ENCODE peak calls at places on chromosomes 7 and 10, in six cellular contexts. P is stimulated activated CD8-positive, alpha-beta memory T cell treated with anti-CD3 and anti-CD28 coated beads, Interleukin-4, amount 100 ng/mL, for 4 hours; D is bronchial epithelial cell; U is neural progenitor cell; L is NCI-H1436; W is NT2/D1. E is an unnamed sample.
A peak's percentile ranks its signal among the peaks of the same experiment; 100 is the strongest.

GRCh38 chr7:5701085-5701914 is 80.2 kb downstream of the RNF216 start:
- DNase-seq in L (no peak), W (no peak), D (peak; percentile 84), P (peak; percentile 33), U (no peak), E (peak; percentile 51)

GRCh38 chr7:29287366-29287765 is 92.8 kb downstream of the CHN2 start:
- DNase-seq in L (no peak), W (no peak), D (peak; percentile 96), U (no peak), P (no peak), E (peak; percentile 88)

GRCh38 chr7:73774923-73775322 is 4.9 kb upstream of the CLDN3 start:
- DNase-seq in L (peak; percentile 49), W (no peak), U (no peak), D (peak; percentile 13), P (no peak), E (peak; percentile 27)

GRCh38 chr10:58985216-58985615 is 191.2 kb upstream of the PHYHIPL start:
- DNase-seq in D (no peak), U (no peak), W (no peak), L (no peak), P (no peak), E (no peak)

GRCh38 chr10:75111367-75111905 is at the start of gene SAMD8:
- DNase-seq in D (peak; percentile 82), L (peak; percentile 92), W (peak; percentile 89), U (peak; percentile 98), P (peak; percentile 92), E (peak; percentile 97)

GRCh38 chr10:72702868-72703581 is 11.1 kb downstream of the MCU start:
- DNase-seq in U (no peak), P (no peak), W (no peak), D (no peak), L (no peak), E (peak; percentile 72)

GRCh38 chr10:109920011-109920410 is 3.3 kb downstream of the XPNPEP1 start:
- DNase-seq in P (no peak), L (no peak), D (no peak), W (no peak), U (no peak), E (no peak)

GRCh38 chr7:55534262-55534915 is 37.9 kb downstream of the VOPP1 start:
- DNase-seq in U (no peak), P (peak; percentile 40), W (no peak), L (no peak), D (peak; percentile 81), E (peak; percentile 64)

GRCh38 chr7:129553861-129554530 is 51.7 kb downstream of the SMKR1 start:
- DNase-seq in U (no peak), P (peak; percentile 14), L (peak; percentile 59), D (no peak), W (no peak), E (peak; percentile 31)

GRCh38 chr10:15266117-15266516 is 97.6 kb upstream of the NMT2 start:
- DNase-seq in P (no peak), L (no peak), W (no peak), U (no peak), D (no peak), E (no peak)

GRCh38 chr7:503575-504111 is 16.0 kb downstream of the PDGFA start:
- DNase-seq in W (no peak), U (no peak), D (no peak), P (no peak), L (no peak), E (no peak)

GRCh38 chr10:75287697-75288096 is 51.9 kb upstream of the COMTD1 start:
- DNase-seq in D (no peak), W (no peak), U (no peak), L (no peak), P (no peak), E (no peak)

GRCh38 chr10:102400061-102400460 is 4.6 kb downstream of the NFKB2 start:
- DNase-seq in U (no peak), L (no peak), W (no peak), P (no peak), D (no peak), E (no peak)

GRCh38 chr10:55979203-55979602 is 381.9 kb downstream of the ZWINT start:
- DNase-seq in L (no peak), U (peak; percentile 27), P (no peak), D (no peak), W (peak; percentile 51), E (no peak)

GRCh38 chr7:95066736-95067530 is 159.5 kb downstream of the PPP1R9A start:
- DNase-seq in D (peak; percentile 39), P (no peak), L (no peak), U (no peak), W (no peak), E (peak; percentile 66)

GRCh38 chr7:42883950-42884349 is 27.9 kb downstream of the C7orf25 start:
- DNase-seq in L (no peak), W (no peak), U (peak; percentile 28), D (peak; percentile 90), P (no peak), E (peak; percentile 48)

GRCh38 chr7:97012293-97013005 is 7.1 kb downstream of the DLX6 start:
- DNase-seq in P (no peak), W (no peak), D (no peak), L (peak; percentile 86), U (peak; percentile 70), E (no peak)

GRCh38 chr10:88499569-88500470 is 83.3 kb downstream of the RNLS start:
- DNase-seq in D (peak; percentile 85), P (no peak), W (no peak), L (no peak), U (no peak), E (peak; percentile 74)

E was measured in choroid plexus epithelial cell.